ENCODE peak calls at places on chromosome 19, in five cellular contexts. One of them, this sample, is unnamed.

GRCh38 chr19:46821512-46822359 is 28.9 kb downstream of the AP2S1 start:
- DNase-seq in epithelial cell of proximal tubule: no peak
- DNase-seq in left ventricle myocardium inferior: peak; percentile 40
- DNase-seq in cardiac fibroblast: no peak
- DNase-seq in tibial artery: no peak
- DNase-seq in this sample: no peak

GRCh38 chr19:3350014-3350663 is 16.2 kb upstream of the NFIC start:
- DNase-seq in tibial artery: no peak
- DNase-seq in left ventricle myocardium inferior: no peak
- DNase-seq in cardiac fibroblast: peak; percentile 69
- DNase-seq in epithelial cell of proximal tubule: peak; percentile 37
- DNase-seq in this sample: no peak

GRCh38 chr19:7928741-7929701 is 3.1 kb upstream of the CTXN1 start:
- DNase-seq in tibial artery: peak; percentile 80
- DNase-seq in cardiac fibroblast: peak; percentile 92
- DNase-seq in left ventricle myocardium inferior: no peak
- DNase-seq in epithelial cell of proximal tubule: no peak
- DNase-seq in this sample: peak; percentile 40

GRCh38 chr19:32407004-32407992 is 1.7 kb downstream of the DPY19L3 start:
- DNase-seq in left ventricle myocardium inferior: no peak
- DNase-seq in tibial artery: peak; percentile 23
- DNase-seq in cardiac fibroblast: peak; percentile 80
- DNase-seq in epithelial cell of proximal tubule: no peak
- DNase-seq in this sample: no peak

GRCh38 chr19:35783469-35784400 is 8.4 kb downstream of the ARHGAP33 start:
- DNase-seq in epithelial cell of proximal tubule: no peak
- DNase-seq in cardiac fibroblast: no peak
- DNase-seq in tibial artery: no peak
- DNase-seq in left ventricle myocardium inferior: no peak
- DNase-seq in this sample: no peak

GRCh38 chr19:4064551-4065260 is 2.0 kb downstream of the ZBTB7A start:
- DNase-seq in tibial artery: peak; percentile 70
- DNase-seq in epithelial cell of proximal tubule: no peak
- DNase-seq in cardiac fibroblast: no peak
- DNase-seq in left ventricle myocardium inferior: peak; percentile 59
- DNase-seq in this sample: no peak

GRCh38 chr19:41547569-41547968 is 28.4 kb upstream of the CEACAM21 start:
- DNase-seq in left ventricle myocardium inferior: no peak
- DNase-seq in cardiac fibroblast: no peak
- DNase-seq in tibial artery: no peak
- DNase-seq in epithelial cell of proximal tubule: no peak
- DNase-seq in this sample: no peak

GRCh38 chr19:51719251-51719901 is 4.4 kb downstream of the HAS1 start:
- DNase-seq in left ventricle myocardium inferior: no peak
- DNase-seq in epithelial cell of proximal tubule: no peak
- DNase-seq in cardiac fibroblast: no peak
- DNase-seq in tibial artery: no peak
- DNase-seq in this sample: no peak

GRCh38 chr19:47228168-47228936 is 2.6 kb downstream of the BBC3 start:
- DNase-seq in cardiac fibroblast: peak; percentile 33
- DNase-seq in tibial artery: peak; percentile 46
- DNase-seq in left ventricle myocardium inferior: peak; percentile 52
- DNase-seq in epithelial cell of proximal tubule: no peak
- DNase-seq in this sample: peak; percentile 71

GRCh38 chr19:46193678-46194077 is 35.9 kb upstream of the IGFL1 start:
- DNase-seq in left ventricle myocardium inferior: no peak
- DNase-seq in epithelial cell of proximal tubule: no peak
- DNase-seq in tibial artery: no peak
- DNase-seq in cardiac fibroblast: no peak
- DNase-seq in this sample: no peak

GRCh38 chr19:38666662-38667448 is 19.4 kb downstream of the ACTN4 start:
- DNase-seq in epithelial cell of proximal tubule: no peak
- DNase-seq in tibial artery: peak; percentile 60
- DNase-seq in left ventricle myocardium inferior: no peak
- DNase-seq in cardiac fibroblast: peak; percentile 88
- DNase-seq in this sample: no peak

GRCh38 chr19:15331419-15332310 is 674 bp downstream of the BRD4 start:
- DNase-seq in left ventricle myocardium inferior: peak; percentile 60
- DNase-seq in cardiac fibroblast: peak; percentile 35
- DNase-seq in tibial artery: peak; percentile 35
- DNase-seq in epithelial cell of proximal tubule: no peak
- DNase-seq in this sample: peak; percentile 60

GRCh38 chr19:39926170-39926755 is 8.2 kb downstream of the FCGBP start:
- DNase-seq in tibial artery: no peak
- DNase-seq in cardiac fibroblast: no peak
- DNase-seq in epithelial cell of proximal tubule: no peak
- DNase-seq in left ventricle myocardium inferior: no peak
- DNase-seq in this sample: no peak

GRCh38 chr19:14632286-14632685 is 42.4 kb downstream of the ADGRE3 start:
- DNase-seq in tibial artery: no peak
- DNase-seq in left ventricle myocardium inferior: no peak
- DNase-seq in cardiac fibroblast: peak; percentile 49
- DNase-seq in epithelial cell of proximal tubule: no peak
- DNase-seq in this sample: peak; percentile 19

GRCh38 chr19:14979498-14980255 is at the start of gene SLC1A6:
- DNase-seq in tibial artery: no peak
- DNase-seq in epithelial cell of proximal tubule: no peak
- DNase-seq in cardiac fibroblast: no peak
- DNase-seq in left ventricle myocardium inferior: no peak
- DNase-seq in this sample: no peak

GRCh38 chr19:46745521-46746280 is at the start of gene FKRP:
- DNase-seq in epithelial cell of proximal tubule: no peak
- DNase-seq in left ventricle myocardium inferior: peak; percentile 48
- DNase-seq in tibial artery: no peak
- DNase-seq in cardiac fibroblast: no peak
- DNase-seq in this sample: peak; percentile 54

GRCh38 chr19:9538183-9539058 is at the start of gene ZNF426:
- DNase-seq in epithelial cell of proximal tubule: peak; percentile 44
- DNase-seq in left ventricle myocardium inferior: peak; percentile 91
- DNase-seq in cardiac fibroblast: peak; percentile 95
- DNase-seq in tibial artery: peak; percentile 73
- DNase-seq in this sample: peak; percentile 20

GRCh38 chr19:9818175-9818733 is 625 bp downstream of the FBXL12 start:
- DNase-seq in cardiac fibroblast: no peak
- DNase-seq in left ventricle myocardium inferior: no peak
- DNase-seq in epithelial cell of proximal tubule: no peak
- DNase-seq in tibial artery: no peak
- DNase-seq in this sample: no peak

DNA sequence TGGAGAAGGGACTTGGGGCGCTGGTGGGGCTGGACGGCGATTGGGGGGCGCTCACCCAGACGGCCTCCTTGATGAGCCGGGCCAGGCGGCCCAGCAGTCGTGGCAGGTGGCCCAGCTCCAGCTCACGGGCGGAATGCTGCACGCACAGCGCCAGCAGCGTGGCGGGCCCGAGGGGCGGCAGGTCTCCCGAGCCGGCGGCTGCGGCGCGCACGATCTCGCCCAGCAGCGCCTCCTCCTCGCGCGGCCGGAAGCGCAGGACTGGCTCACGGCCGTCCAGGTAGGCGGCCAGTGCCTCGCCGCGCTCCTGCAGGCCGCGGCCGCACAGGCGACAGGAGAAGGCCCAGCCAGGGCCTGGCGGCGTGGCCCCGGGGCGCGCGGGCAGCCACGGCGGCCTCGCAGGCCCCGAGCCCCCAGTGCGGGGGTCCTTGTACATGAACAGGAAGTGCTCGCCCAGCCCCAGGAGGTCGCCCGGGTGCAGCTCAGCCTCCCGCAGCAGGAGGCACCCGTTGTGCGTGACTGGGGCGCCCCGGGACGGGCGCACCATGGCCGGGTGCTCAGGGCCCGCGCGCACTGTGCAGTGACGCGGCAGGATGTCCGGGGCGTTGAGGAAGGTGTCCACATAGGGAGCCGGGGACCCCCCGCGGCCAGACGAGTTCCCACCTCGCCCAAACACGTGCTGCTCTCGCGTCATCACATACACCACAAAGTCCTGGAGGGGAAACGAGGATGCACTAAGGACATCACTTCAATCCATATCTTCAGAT is 9.5 kb upstream of the MAMSTR start:
- DNase-seq in left ventricle myocardium inferior: no peak
- DNase-seq in epithelial cell of proximal tubule: no peak
- DNase-seq in cardiac fibroblast: peak; percentile 20
- DNase-seq in tibial artery: no peak
- DNase-seq in this sample: no peak
- H3K4me3 ChIP-seq in left ventricle myocardium inferior: peak overlapping the region; percentile 30
- H3K4me3 ChIP-seq in epithelial cell of proximal tubule: peak overlapping the region; percentile 11
- H3K4me3 ChIP-seq in cardiac fibroblast: no peak overlapping the region
- H3K4me3 ChIP-seq in tibial artery: no peak overlapping the region
- H3K4me3 ChIP-seq in this sample: no peak overlapping the region

GRCh38 chr19:17669419-17669818 is 18.7 kb downstream of the UNC13A start:
- DNase-seq in left ventricle myocardium inferior: no peak
- DNase-seq in tibial artery: no peak
- DNase-seq in epithelial cell of proximal tubule: no peak
- DNase-seq in cardiac fibroblast: no peak
- DNase-seq in this sample: no peak

GRCh38 chr19:17659996-17660395 is 28.2 kb downstream of the UNC13A start:
- DNase-seq in epithelial cell of proximal tubule: no peak
- DNase-seq in cardiac fibroblast: no peak
- DNase-seq in left ventricle myocardium inferior: no peak
- DNase-seq in tibial artery: no peak
- DNase-seq in this sample: no peak

GRCh38 chr19:17665058-17665457 is 23.1 kb downstream of the UNC13A start:
- DNase-seq in epithelial cell of proximal tubule: no peak
- DNase-seq in cardiac fibroblast: no peak
- DNase-seq in tibial artery: no peak
- DNase-seq in left ventricle myocardium inferior: no peak
- DNase-seq in this sample: no peak
- H3K4me3 ChIP-seq in epithelial cell of proximal tubule: no peak overlapping the region
- H3K4me3 ChIP-seq in cardiac fibroblast: no peak overlapping the region
- H3K4me3 ChIP-seq in tibial artery: no peak overlapping the region
- H3K4me3 ChIP-seq in left ventricle myocardium inferior: no peak overlapping the region
- H3K4me3 ChIP-seq in this sample: no peak overlapping the region

GRCh38 chr19:917323-918151 is at the start of gene KISS1R:
- DNase-seq in tibial artery: no peak
- DNase-seq in left ventricle myocardium inferior: no peak
- DNase-seq in epithelial cell of proximal tubule: no peak
- DNase-seq in cardiac fibroblast: no peak
- DNase-seq in this sample: peak; percentile 51
- H3K4me3 ChIP-seq in tibial artery: peak within 1 kb of the TSS; percentile 39
- H3K4me3 ChIP-seq in left ventricle myocardium inferior: peak within 1 kb of the TSS; percentile 53
- H3K4me3 ChIP-seq in epithelial cell of proximal tubule: peak within 1 kb of the TSS; percentile 21
- H3K4me3 ChIP-seq in cardiac fibroblast: no peak within 1 kb of the TSS
- H3K4me3 ChIP-seq in this sample: peak within 1 kb of the TSS; percentile 49

GRCh38 chr19:56107626-56108351 is 13.3 kb downstream of the ZNF787 start:
- DNase-seq in cardiac fibroblast: no peak
- DNase-seq in epithelial cell of proximal tubule: no peak
- DNase-seq in tibial artery: peak; percentile 39
- DNase-seq in left ventricle myocardium inferior: no peak
- DNase-seq in this sample: no peak

GRCh38 chr19:56110515-56111448 is 10.3 kb downstream of the ZNF787 start:
- DNase-seq in left ventricle myocardium inferior: peak; percentile 64
- DNase-seq in cardiac fibroblast: peak; percentile 37
- DNase-seq in epithelial cell of proximal tubule: no peak
- DNase-seq in tibial artery: no peak
- DNase-seq in this sample: no peak

GRCh38 chr19:56106993-56107392 is 14.1 kb downstream of the ZNF787 start:
- DNase-seq in left ventricle myocardium inferior: no peak
- DNase-seq in epithelial cell of proximal tubule: no peak
- DNase-seq in cardiac fibroblast: no peak
- DNase-seq in tibial artery: no peak
- DNase-seq in this sample: no peak

GRCh38 chr19:56109216-56109615 is 11.9 kb downstream of the ZNF787 start:
- DNase-seq in epithelial cell of proximal tubule: no peak
- DNase-seq in tibial artery: no peak
- DNase-seq in left ventricle myocardium inferior: no peak
- DNase-seq in cardiac fibroblast: peak; percentile 44
- DNase-seq in this sample: no peak

GRCh38 chr19:56108447-56109195 is 12.5 kb downstream of the ZNF787 start:
- DNase-seq in left ventricle myocardium inferior: peak; percentile 60
- DNase-seq in tibial artery: no peak
- DNase-seq in epithelial cell of proximal tubule: no peak
- DNase-seq in cardiac fibroblast: peak; percentile 29
- DNase-seq in this sample: no peak
- H3K4me3 ChIP-seq in left ventricle myocardium inferior: peak overlapping the region; percentile 43
- H3K4me3 ChIP-seq in tibial artery: peak overlapping the region; percentile 43
- H3K4me3 ChIP-seq in epithelial cell of proximal tubule: no peak overlapping the region
- H3K4me3 ChIP-seq in cardiac fibroblast: peak overlapping the region; percentile 16
- H3K4me3 ChIP-seq in this sample: no peak overlapping the region

DNA sequence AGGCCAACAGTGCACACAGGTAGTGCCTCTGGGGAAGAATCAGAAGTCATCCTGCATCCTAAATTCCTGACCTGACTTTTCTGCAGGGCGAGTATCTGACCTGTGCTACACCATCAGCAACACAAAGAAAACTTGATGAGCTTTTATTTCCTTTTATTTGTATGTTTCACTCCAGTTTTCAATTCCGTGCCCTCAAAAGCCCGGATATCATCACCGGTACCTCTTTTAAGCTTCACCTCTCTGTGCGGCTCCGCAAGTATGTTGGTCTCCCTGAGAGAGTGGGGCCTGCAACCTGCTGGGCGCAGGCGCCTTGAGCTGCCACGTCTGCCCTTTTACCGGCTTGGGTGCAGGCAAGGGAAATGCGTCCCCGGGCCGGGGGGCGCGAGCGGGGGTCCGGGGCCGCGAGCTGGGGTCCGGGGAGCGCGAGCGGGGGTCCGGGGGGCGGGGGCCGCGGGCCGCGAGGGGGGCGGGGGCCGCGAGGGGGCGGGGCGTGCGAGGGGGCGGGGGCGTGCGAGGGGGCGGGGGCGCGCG is 4.3 kb upstream of the DUXA start:
- DNase-seq in cardiac fibroblast: peak; percentile 18
- DNase-seq in left ventricle myocardium inferior: peak; percentile 31
- DNase-seq in tibial artery: peak; percentile 56
- DNase-seq in epithelial cell of proximal tubule: no peak
- DNase-seq in this sample: peak; percentile 13
- H3K4me3 ChIP-seq in cardiac fibroblast: peak overlapping the region; percentile 30
- H3K4me3 ChIP-seq in left ventricle myocardium inferior: peak overlapping the region; percentile 62
- H3K4me3 ChIP-seq in tibial artery: peak overlapping the region; percentile 50
- H3K4me3 ChIP-seq in epithelial cell of proximal tubule: peak overlapping the region; percentile 46
- H3K4me3 ChIP-seq in this sample: no peak overlapping the region

This sample was measured in A549.